ENCODE peak calls at places on chromosomes 3 and 15, in ten cellular contexts. E, G, D, Z, R, L, J, M, Y and K are unnamed samples.

GRCh38 chr3:33648793-33649192 is 69.3 kb downstream of the CLASP2 start:
- DNase-seq in Z (no peak), E (no peak), M (no peak), L (no peak), Y (no peak), D (no peak), G (no peak), R (no peak), J (no peak), K (no peak)

GRCh38 chr15:65264877-65265430 is 21.7 kb downstream of the PARP16 start:
- DNase-seq in G (no peak), L (no peak), J (no peak), Y (no peak), M (no peak), Z (no peak), D (no peak), E (no peak), R (no peak), K (no peak)

GRCh38 chr15:76150508-76150907 is 90.7 kb downstream of the TMEM266 start:
- DNase-seq in L (no peak), J (no peak), R (no peak), D (no peak), G (no peak), E (peak), M (no peak), Y (no peak), Z (no peak), K (peak)

GRCh38 chr3:65379223-65379622 is 659.5 kb downstream of the MAGI1 start:
- DNase-seq in L (no peak), M (no peak), E (no peak), Y (no peak), D (no peak), Z (no peak), R (no peak), J (no peak), G (no peak), K (no peak)

GRCh38 chr3:135304378-135304777 is 509.3 kb downstream of the EPHB1 start:
- DNase-seq in G (no peak), Z (no peak), D (peak), J (no peak), Y (no peak), R (no peak), L (no peak), M (no peak), E (no peak), K (no peak)

GRCh38 chr3:141849056-141849814 is 27.2 kb upstream of the ATP1B3 start:
- DNase-seq in D (no peak), Z (no peak), E (no peak), R (no peak), Y (no peak), J (no peak), G (no peak), L (no peak), M (no peak), K (no peak)

GRCh38 chr3:24401090-24401810 is 93.4 kb downstream of the THRB start:
- DNase-seq in G (no peak), D (peak), M (no peak), Z (no peak), J (peak), R (no peak), L (no peak), Y (no peak), E (no peak), K (no peak)

GRCh38 chr15:92914768-92915221 is 14.7 kb downstream of the CHD2 start:
- DNase-seq in J (no peak), Y (no peak), E (no peak), G (no peak), Z (no peak), M (peak), R (peak), D (no peak), L (no peak), K (no peak)

GRCh38 chr3:156635034-156635433 is 39.4 kb upstream of the TIPARP start:
- DNase-seq in Z (no peak), E (no peak), L (no peak), G (no peak), J (no peak), Y (no peak), D (no peak), M (no peak), R (no peak), K (no peak)

GRCh38 chr3:194104041-194104751 is 31.8 kb upstream of the HES1 start:
- DNase-seq in D (no peak), R (no peak), G (no peak), L (no peak), Z (no peak), M (no peak), J (no peak), E (no peak), Y (no peak), K (no peak)

GRCh38 chr15:85837011-85837433 is 42.3 kb upstream of the KLHL25 start:
- DNase-seq in L (no peak), J (no peak), R (peak), M (no peak), D (peak), E (no peak), Y (no peak), G (no peak), Z (no peak), K (no peak)

GRCh38 chr3:68909719-68910118 is 22.6 kb downstream of the TAFA4 start:
- DNase-seq in L (no peak), M (no peak), E (no peak), G (no peak), J (no peak), R (no peak), Z (no peak), Y (no peak), D (no peak), K (no peak)

GRCh38 chr3:193129607-193130006 is 111.4 kb upstream of the PLAAT1 start:
- DNase-seq in E (no peak), D (no peak), Y (no peak), J (no peak), Z (no peak), L (no peak), G (no peak), M (no peak), R (no peak), K (no peak)

GRCh38 chr15:58260186-58260910 is 122.2 kb downstream of the AQP9 start:
- DNase-seq in J (peak), G (no peak), M (peak), Z (no peak), E (no peak), L (no peak), R (no peak), D (peak), Y (no peak), K (peak)

GRCh38 chr3:146883292-146883691 is 278.1 kb upstream of the PLSCR5 start:
- DNase-seq in L (no peak), R (no peak), Y (peak), Z (no peak), M (no peak), E (no peak), G (no peak), D (no peak), J (no peak), K (no peak)

GRCh38 chr3:55180936-55181535 is 253.2 kb upstream of the LRTM1 start:
- DNase-seq in E (peak), J (peak), G (no peak), M (peak), R (peak), L (no peak), Z (peak), Y (peak), D (peak), K (no peak)

GRCh38 chr3:184018424-184018973 is 815 bp upstream of the ABCC5 start:
- DNase-seq in J (no peak), L (no peak), M (no peak), R (no peak), E (no peak), D (no peak), Y (no peak), Z (no peak), G (no peak), K (no peak)

GRCh38 chr3:64530434-64531049 is 157.3 kb downstream of the ADAMTS9 start:
- DNase-seq in R (peak), L (peak), J (peak), D (peak), G (peak), Y (peak), E (peak), M (peak), Z (peak), K (peak)

GRCh38 chr3:148175215-148175614 is 522.5 kb upstream of the AGTR1 start:
- DNase-seq in Z (no peak), D (peak), J (no peak), G (peak), R (no peak), L (no peak), M (peak), Y (no peak), E (no peak), K (no peak)

GRCh38 chr15:36796161-36796560 is 216.7 kb downstream of the CDIN1 start:
- DNase-seq in Y (no peak), M (no peak), Z (no peak), E (no peak), J (no peak), L (no peak), G (no peak), R (no peak), D (no peak), K (no peak)

GRCh38 chr3:26657406-26657976 is 34.9 kb downstream of the LRRC3B start:
- DNase-seq in G (no peak), M (no peak), Z (no peak), L (no peak), D (no peak), Y (no peak), E (no peak), R (peak), J (no peak), K (no peak)

GRCh38 chr15:41772720-41773331 is 1.5 kb upstream of the MAPKBP1 start:
- DNase-seq in Z (peak), Y (peak), M (peak), E (peak), G (peak), R (peak), D (peak), J (peak), L (no peak), K (peak)

GRCh38 chr3:126358816-126359181 is 1.6 kb upstream of the KLF15 start:
- DNase-seq in E (no peak), Z (no peak), D (no peak), J (no peak), G (no peak), L (no peak), R (no peak), Y (no peak), M (no peak), K (no peak)

GRCh38 chr3:81565066-81565465 is 196.4 kb downstream of the GBE1 start:
- DNase-seq in D (no peak), Y (no peak), E (no peak), L (no peak), G (no peak), M (no peak), R (no peak), J (peak), Z (peak), K (no peak)

GRCh38 chr3:188152660-188153497 is 1.1 kb upstream of the LPP start:
- DNase-seq in G (peak), R (no peak), D (peak), M (peak), Z (peak), Y (peak), L (peak), J (peak), E (peak), K (peak)

GRCh38 chr15:100926258-100926657 is 7.1 kb downstream of the LRRK1 start:
- DNase-seq in G (no peak), D (no peak), Z (no peak), L (no peak), Y (peak), J (no peak), E (no peak), M (no peak), R (peak), K (no peak)